ENCODE peak calls at places on chromosomes 13 and 19, in eight cellular contexts. P is stimulated activated CD8-positive, alpha-beta memory T cell treated with anti-CD3 and anti-CD28 coated beads, Interleukin-2, amount 100 ng/mL, for 48 hours; G is germinal center; C is NCI-H510A; Z is stimulated activated naive CD8-positive, alpha-beta T cell treated with anti-CD3 and anti-CD28 coated beads, Interleukin-15, amount 100 ng/mL, for 72 hours; K is CD4-positive, CD25-positive, alpha-beta regulatory T cell; Y is K562; J is activated T-cell treated with anti-CD3 and anti-CD28 coated beads, Interleukin-2, amount 50 U/mL, for 1 hour. E is an unnamed sample.

GRCh38 chr19:19026299-19026971 is 6.9 kb downstream of the SUGP2 start:
- DNase-seq in P (no peak), G (no peak), C (no peak), Z (no peak), K (no peak), Y (no peak), J (no peak), E (no peak)

GRCh38 chr13:41562083-41562482 is 104.7 kb downstream of the RGCC start:
- DNase-seq in P (no peak), G (no peak), C (no peak), Z (no peak), K (no peak), Y (no peak), J (no peak), E (no peak)

GRCh38 chr19:33424181-33424580 is 50.7 kb downstream of the CEBPG start:
- DNase-seq in P (no peak), G (no peak), C (no peak), Z (no peak), K (no peak), Y (no peak), J (no peak), E (no peak)

GRCh38 chr19:23957660-23958281 is 43.1 kb downstream of the ZNF726 start:
- DNase-seq in P (no peak), G (no peak), C (peak), Z (no peak), K (no peak), Y (no peak), J (no peak), E (no peak)

GRCh38 chr13:75049936-75050335 is 432.0 kb downstream of the TBC1D4 start:
- DNase-seq in P (no peak), G (no peak), C (no peak), Z (no peak), K (no peak), Y (no peak), J (no peak), E (no peak)

GRCh38 chr13:113915786-113916329 is 52.0 kb upstream of the GAS6 start:
- DNase-seq in P (no peak), G (no peak), C (no peak), Z (no peak), K (no peak), Y (no peak), J (no peak), E (no peak)

GRCh38 chr13:36885901-36886300 is 34.1 kb downstream of the SMAD9 start:
- DNase-seq in P (no peak), G (no peak), C (peak), Z (no peak), K (no peak), Y (no peak), J (no peak), E (no peak)

GRCh38 chr13:27120811-27121210 is 50.8 kb downstream of the USP12 start:
- DNase-seq in P (no peak), G (no peak), C (no peak), Z (no peak), K (no peak), Y (no peak), J (no peak), E (no peak)

GRCh38 chr19:30214651-30215051 is 157.5 kb upstream of the ZNF536 start:
- DNase-seq in P (no peak), G (no peak), C (no peak), Z (peak), K (no peak), Y (no peak), J (no peak), E (no peak)

GRCh38 chr19:7348587-7349230 is at the start of gene ARHGEF18:
- DNase-seq in P (no peak), G (peak), C (no peak), Z (no peak), K (peak), Y (no peak), J (peak), E (peak)

GRCh38 chr13:93227906-93228801 is 1.5 kb downstream of the GPC6 start:
- DNase-seq in P (no peak), G (no peak), C (peak), Z (no peak), K (no peak), Y (peak), J (no peak), E (no peak)

GRCh38 chr19:39264306-39265290 is 3.6 kb upstream of the IFNL2 start:
- DNase-seq in P (no peak), G (no peak), C (no peak), Z (no peak), K (no peak), Y (no peak), J (no peak), E (no peak)

GRCh38 chr19:17205237-17206140 is 9.7 kb upstream of the USE1 start:
- DNase-seq in P (peak), G (peak), C (no peak), Z (peak), K (peak), Y (peak), J (peak), E (peak)

GRCh38 chr13:110113284-110113764 is 193.6 kb downstream of the COL4A1 start:
- DNase-seq in P (no peak), G (no peak), C (no peak), Z (no peak), K (no peak), Y (no peak), J (no peak), E (no peak)

GRCh38 chr19:47658431-47659383 is 49.8 kb downstream of the BICRA start:
- DNase-seq in P (no peak), G (no peak), C (no peak), Z (no peak), K (no peak), Y (no peak), J (no peak), E (no peak)

E was measured in central memory CD4-positive, alpha-beta T cell.